ENCODE peak calls at places on chromosome 20, in seven cellular contexts. One of them, this sample, is unnamed. For H3K27me3, the result is how much of the 10 kb centered on the place peaks cover.

GRCh38 chr20:50991076-50991475 is 31.8 kb downstream of the KCNG1 start:
- DNase-seq in left ventricle myocardium inferior: no peak
- DNase-seq in ascending aorta: no peak
- DNase-seq in tibial nerve: no peak
- DNase-seq in HCT116: no peak
- DNase-seq in endothelial cell of umbilical vein: no peak
- DNase-seq in heart right ventricle: no peak
- DNase-seq in this sample: no peak

GRCh38 chr20:36107881-36108280 is 46.7 kb upstream of the EPB41L1 start:
- DNase-seq in left ventricle myocardium inferior: no peak
- DNase-seq in ascending aorta: no peak
- DNase-seq in tibial nerve: no peak
- DNase-seq in HCT116: no peak
- DNase-seq in endothelial cell of umbilical vein: no peak
- DNase-seq in heart right ventricle: no peak
- DNase-seq in this sample: no peak

GRCh38 chr20:33561981-33562601 is 72.2 kb downstream of the CBFA2T2 start:
- DNase-seq in left ventricle myocardium inferior: peak
- DNase-seq in ascending aorta: peak
- DNase-seq in tibial nerve: peak
- DNase-seq in HCT116: peak
- DNase-seq in endothelial cell of umbilical vein: peak
- DNase-seq in heart right ventricle: peak
- DNase-seq in this sample: no peak

GRCh38 chr20:4483481-4483880 is 238.2 kb upstream of the PRND start:
- DNase-seq in left ventricle myocardium inferior: no peak
- DNase-seq in ascending aorta: no peak
- DNase-seq in tibial nerve: no peak
- DNase-seq in HCT116: no peak
- DNase-seq in endothelial cell of umbilical vein: no peak
- DNase-seq in heart right ventricle: no peak
- DNase-seq in this sample: no peak

GRCh38 chr20:64279826-64280459 is 24.4 kb downstream of the PCMTD2 start:
- DNase-seq in left ventricle myocardium inferior: no peak
- DNase-seq in ascending aorta: no peak
- DNase-seq in tibial nerve: no peak
- DNase-seq in HCT116: no peak
- DNase-seq in endothelial cell of umbilical vein: no peak
- DNase-seq in heart right ventricle: no peak
- DNase-seq in this sample: no peak

GRCh38 chr20:51335329-51335841 is 207.1 kb downstream of the NFATC2 start:
- DNase-seq in left ventricle myocardium inferior: no peak
- DNase-seq in ascending aorta: no peak
- DNase-seq in tibial nerve: no peak
- DNase-seq in HCT116: no peak
- DNase-seq in endothelial cell of umbilical vein: no peak
- DNase-seq in heart right ventricle: no peak
- DNase-seq in this sample: no peak

GRCh38 chr20:52601295-52601971 is 370.7 kb upstream of the TSHZ2 start:
- DNase-seq in left ventricle myocardium inferior: no peak
- DNase-seq in ascending aorta: no peak
- DNase-seq in tibial nerve: peak
- DNase-seq in HCT116: no peak
- DNase-seq in endothelial cell of umbilical vein: no peak
- DNase-seq in heart right ventricle: no peak
- DNase-seq in this sample: no peak

GRCh38 chr20:20017852-20018245 is 687 bp downstream of the NAA20 start:
- DNase-seq in left ventricle myocardium inferior: no peak
- DNase-seq in ascending aorta: no peak
- DNase-seq in tibial nerve: no peak
- DNase-seq in HCT116: no peak
- DNase-seq in endothelial cell of umbilical vein: peak
- DNase-seq in heart right ventricle: no peak
- DNase-seq in this sample: no peak

GRCh38 chr20:45970646-45971424 is 1.2 kb downstream of the ZNF335 start:
- DNase-seq in left ventricle myocardium inferior: no peak
- DNase-seq in ascending aorta: peak
- DNase-seq in tibial nerve: peak
- DNase-seq in HCT116: no peak
- DNase-seq in endothelial cell of umbilical vein: peak
- DNase-seq in heart right ventricle: no peak
- DNase-seq in this sample: peak

GRCh38 chr20:43444107-43444506 is 13.6 kb upstream of the SRSF6 start:
- DNase-seq in left ventricle myocardium inferior: no peak
- DNase-seq in ascending aorta: no peak
- DNase-seq in tibial nerve: no peak
- DNase-seq in HCT116: no peak
- DNase-seq in endothelial cell of umbilical vein: no peak
- DNase-seq in heart right ventricle: no peak
- DNase-seq in this sample: no peak

GRCh38 chr20:61968036-61968810 is 97.5 kb downstream of the TAF4 start:
- DNase-seq in left ventricle myocardium inferior: no peak
- DNase-seq in ascending aorta: no peak
- DNase-seq in tibial nerve: no peak
- DNase-seq in HCT116: no peak
- DNase-seq in endothelial cell of umbilical vein: no peak
- DNase-seq in heart right ventricle: no peak
- DNase-seq in this sample: no peak

GRCh38 chr20:53445276-53445675 is 148.4 kb downstream of the ZNF217 start:
- DNase-seq in left ventricle myocardium inferior: no peak
- DNase-seq in ascending aorta: no peak
- DNase-seq in tibial nerve: no peak
- DNase-seq in HCT116: no peak
- DNase-seq in endothelial cell of umbilical vein: no peak
- DNase-seq in heart right ventricle: no peak
- DNase-seq in this sample: no peak

DNA sequence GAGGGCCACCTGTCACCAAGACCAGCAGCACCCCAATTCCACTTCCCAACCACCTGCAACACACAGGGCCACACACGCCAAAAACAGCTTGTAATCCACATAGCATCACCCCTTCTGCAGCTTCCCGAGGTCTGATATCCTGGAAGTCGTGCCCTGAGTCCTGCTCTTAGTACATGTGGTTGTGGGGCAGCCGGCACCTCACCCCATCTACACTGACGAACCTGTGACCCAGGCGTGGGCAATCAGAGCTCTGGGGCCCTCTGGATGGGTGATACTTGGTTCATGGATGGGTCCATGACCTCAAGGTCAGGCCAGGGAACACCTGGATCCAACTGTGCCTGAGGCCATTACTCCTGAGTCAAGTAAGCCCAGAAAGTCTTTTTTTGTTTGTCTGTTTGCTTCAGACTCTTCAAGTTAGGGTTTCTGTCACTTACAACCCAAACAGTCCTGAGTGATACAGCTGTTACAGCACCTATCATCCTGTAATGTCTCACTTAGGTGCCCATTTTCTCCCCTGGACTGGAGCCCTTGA is 24.2 kb downstream of the PREX1 start:
- DNase-seq in left ventricle myocardium inferior: no peak
- DNase-seq in ascending aorta: no peak
- DNase-seq in tibial nerve: no peak
- DNase-seq in HCT116: no peak
- DNase-seq in endothelial cell of umbilical vein: no peak
- DNase-seq in heart right ventricle: no peak
- DNase-seq in this sample: no peak
- H3K4me3 ChIP-seq in left ventricle myocardium inferior: no peak
- H3K4me3 ChIP-seq in ascending aorta: no peak
- H3K4me3 ChIP-seq in tibial nerve: no peak
- H3K4me3 ChIP-seq in HCT116: no peak
- H3K4me3 ChIP-seq in endothelial cell of umbilical vein: no peak
- H3K4me3 ChIP-seq in heart right ventricle: no peak
- H3K4me3 ChIP-seq in this sample: no peak

GRCh38 chr20:59077705-59078104 is 35.1 kb upstream of the PRELID3B start:
- DNase-seq in left ventricle myocardium inferior: no peak
- DNase-seq in ascending aorta: no peak
- DNase-seq in tibial nerve: no peak
- DNase-seq in HCT116: no peak
- DNase-seq in endothelial cell of umbilical vein: no peak
- DNase-seq in heart right ventricle: no peak
- DNase-seq in this sample: no peak

GRCh38 chr20:59078231-59078630 is 35.6 kb upstream of the PRELID3B start:
- DNase-seq in left ventricle myocardium inferior: no peak
- DNase-seq in ascending aorta: no peak
- DNase-seq in tibial nerve: no peak
- DNase-seq in HCT116: no peak
- DNase-seq in endothelial cell of umbilical vein: no peak
- DNase-seq in heart right ventricle: no peak
- DNase-seq in this sample: no peak

GRCh38 chr20:59073582-59073981 is 31.0 kb upstream of the PRELID3B start:
- DNase-seq in left ventricle myocardium inferior: no peak
- DNase-seq in ascending aorta: no peak
- DNase-seq in tibial nerve: no peak
- DNase-seq in HCT116: no peak
- DNase-seq in endothelial cell of umbilical vein: no peak
- DNase-seq in heart right ventricle: no peak
- DNase-seq in this sample: no peak

GRCh38 chr20:59074456-59074855 is 31.9 kb upstream of the PRELID3B start:
- DNase-seq in left ventricle myocardium inferior: no peak
- DNase-seq in ascending aorta: no peak
- DNase-seq in tibial nerve: no peak
- DNase-seq in HCT116: no peak
- DNase-seq in endothelial cell of umbilical vein: no peak
- DNase-seq in heart right ventricle: no peak
- DNase-seq in this sample: no peak

DNA sequence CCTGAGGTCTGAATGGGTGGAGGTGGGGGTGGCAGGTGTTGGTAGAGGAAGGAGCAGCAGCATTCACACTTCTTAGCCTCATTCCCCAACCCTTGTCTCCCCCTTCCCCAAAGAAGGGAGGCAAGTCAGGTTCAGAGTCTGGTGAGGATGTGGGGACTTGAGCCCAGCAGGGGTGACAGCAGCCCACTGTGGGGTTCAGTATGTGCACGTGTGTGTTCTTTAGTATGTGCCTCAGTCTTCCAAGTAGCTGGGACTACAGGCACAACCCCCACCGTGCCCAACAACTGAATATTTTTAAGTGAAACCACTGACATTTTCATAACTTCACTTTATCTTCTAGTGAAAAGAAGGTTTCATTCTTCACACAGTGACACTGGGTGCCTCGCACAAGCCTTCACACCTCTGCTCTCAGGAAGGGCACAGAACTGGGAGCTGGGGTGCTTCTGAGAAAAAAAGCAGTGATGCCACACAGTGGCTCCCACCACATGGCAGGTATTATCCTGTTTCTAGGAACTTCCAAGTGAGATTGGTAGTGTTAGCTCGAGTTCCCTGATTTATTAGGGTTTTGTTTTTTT is 33.4 kb upstream of the PRELID3B start:
- DNase-seq in left ventricle myocardium inferior: no peak
- DNase-seq in ascending aorta: no peak
- DNase-seq in tibial nerve: no peak
- DNase-seq in HCT116: no peak
- DNase-seq in endothelial cell of umbilical vein: no peak
- DNase-seq in heart right ventricle: no peak
- DNase-seq in this sample: no peak
- H3K27ac ChIP-seq in left ventricle myocardium inferior: no peak
- H3K27ac ChIP-seq in ascending aorta: no peak
- H3K27ac ChIP-seq in tibial nerve: no peak
- H3K27ac ChIP-seq in HCT116: no peak
- H3K27ac ChIP-seq in endothelial cell of umbilical vein: no peak
- H3K27ac ChIP-seq in heart right ventricle: no peak
- H3K27ac ChIP-seq in this sample: no peak

GRCh38 chr20:22576733-22577514 is 7.4 kb downstream of the FOXA2 start:
- DNase-seq in left ventricle myocardium inferior: no peak
- DNase-seq in ascending aorta: no peak
- DNase-seq in tibial nerve: no peak
- DNase-seq in HCT116: no peak
- DNase-seq in endothelial cell of umbilical vein: no peak
- DNase-seq in heart right ventricle: no peak
- DNase-seq in this sample: no peak

GRCh38 chr20:22577515-22578220 is 6.7 kb downstream of the FOXA2 start:
- DNase-seq in left ventricle myocardium inferior: no peak
- DNase-seq in ascending aorta: no peak
- DNase-seq in tibial nerve: no peak
- DNase-seq in HCT116: no peak
- DNase-seq in endothelial cell of umbilical vein: no peak
- DNase-seq in heart right ventricle: no peak
- DNase-seq in this sample: peak

GRCh38 chr20:22575737-22576136 is 8.6 kb downstream of the FOXA2 start:
- DNase-seq in left ventricle myocardium inferior: no peak
- DNase-seq in ascending aorta: no peak
- DNase-seq in tibial nerve: no peak
- DNase-seq in HCT116: no peak
- DNase-seq in endothelial cell of umbilical vein: no peak
- DNase-seq in heart right ventricle: no peak
- DNase-seq in this sample: no peak

GRCh38 chr20:22575087-22575721 is 9.2 kb downstream of the FOXA2 start:
- DNase-seq in left ventricle myocardium inferior: no peak
- DNase-seq in ascending aorta: no peak
- DNase-seq in tibial nerve: no peak
- DNase-seq in HCT116: no peak
- DNase-seq in endothelial cell of umbilical vein: no peak
- DNase-seq in heart right ventricle: no peak
- DNase-seq in this sample: no peak

DNA sequence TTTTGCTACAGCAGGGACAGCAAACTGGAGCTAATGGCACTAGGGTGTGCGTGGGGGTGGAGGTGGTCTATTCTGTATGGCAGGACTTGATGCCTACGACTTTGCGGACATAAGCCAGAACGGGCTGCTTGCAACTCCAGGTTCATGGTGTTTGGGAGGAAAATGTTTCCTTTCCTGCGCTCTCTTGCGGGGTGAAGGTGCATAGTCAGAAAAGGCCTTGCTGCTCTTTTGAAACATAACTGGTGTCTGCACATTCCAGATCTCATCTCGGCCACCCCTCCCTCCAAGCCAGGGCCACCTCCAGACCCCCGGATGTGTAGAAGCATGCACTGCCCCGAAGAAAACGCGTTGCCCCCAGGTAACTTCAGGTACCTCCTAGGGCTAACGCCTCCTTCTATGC is 8.1 kb downstream of the FOXA2 start:
- DNase-seq in left ventricle myocardium inferior: no peak
- DNase-seq in ascending aorta: no peak
- DNase-seq in tibial nerve: no peak
- DNase-seq in HCT116: no peak
- DNase-seq in endothelial cell of umbilical vein: no peak
- DNase-seq in heart right ventricle: no peak
- DNase-seq in this sample: no peak
- H3K27me3 ChIP-seq in left ventricle myocardium inferior: half or more
- H3K27me3 ChIP-seq in ascending aorta: under half
- H3K27me3 ChIP-seq in tibial nerve: under half
- H3K27me3 ChIP-seq in HCT116: under half
- H3K27me3 ChIP-seq in endothelial cell of umbilical vein: half or more
- H3K27me3 ChIP-seq in heart right ventricle: half or more
- H3K27me3 ChIP-seq in this sample: half or more

GRCh38 chr20:25058051-25058796 is at the start of gene ACSS1:
- DNase-seq in left ventricle myocardium inferior: peak
- DNase-seq in ascending aorta: peak
- DNase-seq in tibial nerve: no peak
- DNase-seq in HCT116: no peak
- DNase-seq in endothelial cell of umbilical vein: peak
- DNase-seq in heart right ventricle: peak
- DNase-seq in this sample: peak
- H3K4me3 ChIP-seq in left ventricle myocardium inferior: peak
- H3K4me3 ChIP-seq in ascending aorta: peak
- H3K4me3 ChIP-seq in tibial nerve: peak
- H3K4me3 ChIP-seq in HCT116: no peak
- H3K4me3 ChIP-seq in endothelial cell of umbilical vein: peak
- H3K4me3 ChIP-seq in heart right ventricle: peak
- H3K4me3 ChIP-seq in this sample: peak

This sample was measured in upper lobe of right lung.